ENCODE peak calls at places on chromosomes 12 and 14, in ten cellular contexts. B is nephron progenitor cell, E is GM13976, M is GM12865, G is HCT116, A is neural progenitor cell, N is AG04450, T is progenitor cell of endocrine pancreas, U is fibroblast of pulmonary artery, P is A549. H is an unnamed sample.

GRCh38 chr14:100446572-100446971 is 123.4 kb downstream of the SLC25A47 start:
- DNase-seq in B (no peak), E (no peak), M (no peak), G (no peak), A (peak; percentile 53), N (no peak), T (no peak), U (no peak), P (no peak), H (peak; percentile 52)

GRCh38 chr14:102481791-102482238 is 27.8 kb downstream of the ANKRD9 start:
- DNase-seq in B (no peak), E (no peak), M (no peak), G (peak; percentile 21), A (no peak), N (no peak), T (no peak), U (peak; percentile 26), P (peak; percentile 44), H (no peak)

GRCh38 chr14:67623114-67623513 is 3.4 kb downstream of the ARG2 start:
- DNase-seq in B (no peak), E (no peak), M (no peak), G (no peak), A (no peak), N (no peak), T (no peak), U (peak; percentile 72), P (no peak), H (no peak)

GRCh38 chr12:96194901-96195844 is 998 bp downstream of the ELK3 start:
- DNase-seq in B (peak; percentile 54), E (peak; percentile 81), M (peak; percentile 92), G (peak; percentile 75), A (peak; percentile 56), N (peak; percentile 61), T (no peak), U (peak; percentile 86), P (peak; percentile 71), H (peak; percentile 85)

GRCh38 chr12:112939761-112940357 is 1.6 kb downstream of the OAS3 start:
- DNase-seq in B (no peak), E (peak; percentile 66), M (peak; percentile 47), G (no peak), A (no peak), N (no peak), T (no peak), U (no peak), P (no peak), H (peak; percentile 10)

GRCh38 chr12:47721431-47721973 is 3.8 kb downstream of the ENDOU start:
- DNase-seq in B (no peak), E (no peak), M (no peak), G (no peak), A (no peak), N (no peak), T (no peak), U (no peak), P (no peak), H (peak; percentile 49)

GRCh38 chr14:104819361-104819771 is 18.5 kb downstream of the ZBTB42 start:
- DNase-seq in B (no peak), E (no peak), M (no peak), G (no peak), A (no peak), N (no peak), T (no peak), U (no peak), P (no peak), H (no peak)

GRCh38 chr12:111405856-111406473 is at the start of gene SH2B3:
- DNase-seq in B (no peak), E (no peak), M (no peak), G (no peak), A (no peak), N (no peak), T (no peak), U (no peak), P (peak; percentile 62), H (peak; percentile 89)

GRCh38 chr12:122799635-122800243 is 25.4 kb downstream of the CCDC62 start:
- DNase-seq in B (no peak), E (no peak), M (no peak), G (no peak), A (peak; percentile 38), N (no peak), T (no peak), U (no peak), P (no peak), H (peak; percentile 27)

GRCh38 chr12:79151956-79152355 is 287.4 kb downstream of the SYT1 start:
- DNase-seq in B (no peak), E (no peak), M (no peak), G (no peak), A (no peak), N (peak; percentile 10), T (no peak), U (no peak), P (no peak), H (no peak)

GRCh38 chr12:49109631-49110172 is 945 bp downstream of the LMBR1L start:
- DNase-seq in B (no peak), E (no peak), M (no peak), G (no peak), A (no peak), N (no peak), T (no peak), U (no peak), P (no peak), H (no peak)

GRCh38 chr14:59225281-59225680 is 36.8 kb downstream of the DAAM1 start:
- DNase-seq in B (no peak), E (no peak), M (no peak), G (no peak), A (no peak), N (no peak), T (no peak), U (no peak), P (no peak), H (no peak)

GRCh38 chr14:99729991-99730875 is 46.1 kb downstream of the CYP46A1 start:
- DNase-seq in B (peak; percentile 98), E (peak; percentile 91), M (peak; percentile 47), G (no peak), A (peak; percentile 92), N (no peak), T (peak; percentile 93), U (peak; percentile 35), P (peak; percentile 77), H (peak; percentile 79)

GRCh38 chr12:98123186-98123585 is 392.2 kb upstream of the TMPO start:
- DNase-seq in B (no peak), E (no peak), M (no peak), G (no peak), A (no peak), N (no peak), T (no peak), U (no peak), P (no peak), H (no peak)

DNA sequence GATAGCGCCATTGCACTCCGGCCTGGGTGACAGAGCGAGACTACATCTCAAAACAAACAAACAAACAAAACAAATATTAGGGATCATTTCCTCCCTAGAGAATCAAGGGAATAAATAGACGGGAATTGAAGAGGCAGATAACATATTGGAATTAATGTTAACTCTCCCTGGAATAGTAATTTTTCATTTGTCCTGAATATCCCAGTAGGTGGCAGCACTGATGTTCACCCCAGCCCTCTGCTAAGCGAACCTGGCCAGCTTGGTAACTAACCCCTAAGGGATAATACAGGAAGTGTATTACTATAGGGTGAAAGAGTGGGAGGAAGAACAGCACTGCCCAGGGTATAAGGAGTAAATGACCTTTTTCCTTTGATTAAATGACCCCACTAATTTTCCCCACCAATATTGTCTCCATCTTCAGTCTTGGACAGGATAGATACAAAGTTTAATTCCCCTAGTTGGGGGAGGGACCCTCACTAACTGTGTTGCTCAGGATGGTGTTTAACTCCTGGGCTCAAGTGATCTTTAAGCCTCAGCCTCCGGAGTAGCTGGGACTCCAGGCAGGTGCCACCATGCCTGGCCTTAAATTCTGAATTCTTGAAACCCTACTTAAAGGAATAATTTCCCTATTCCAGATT is 40.5 kb downstream of the SLC2A14 start:
- DNase-seq in B (peak; percentile 21), E (peak; percentile 73), M (peak; percentile 46), G (peak; percentile 32), A (peak; percentile 58), N (peak; percentile 27), T (no peak), U (peak; percentile 75), P (peak; percentile 83), H (peak; percentile 38)
- TF ChIP-seq CTCF in B (peak; percentile 38), E (peak; percentile 37), M (peak; percentile 36), G (peak; percentile 73), A (peak; percentile 69), N (peak; percentile 68), T (peak; percentile 68), U (peak; percentile 74), P (peak; percentile 67), H (peak; percentile 73)

GRCh38 chr12:77152623-77153193 is 87.3 kb upstream of the E2F7 start:
- DNase-seq in B (no peak), E (no peak), M (no peak), G (peak; percentile 22), A (peak; percentile 63), N (peak; percentile 20), T (no peak), U (peak; percentile 76), P (no peak), H (no peak)
- TF ChIP-seq CTCF in B (peak; percentile 47), E (peak; percentile 8), M (peak; percentile 5), G (peak; percentile 51), A (peak; percentile 79), N (peak; percentile 76), T (peak; percentile 65), U (peak; percentile 69), P (peak; percentile 36), H (no peak)

DNA sequence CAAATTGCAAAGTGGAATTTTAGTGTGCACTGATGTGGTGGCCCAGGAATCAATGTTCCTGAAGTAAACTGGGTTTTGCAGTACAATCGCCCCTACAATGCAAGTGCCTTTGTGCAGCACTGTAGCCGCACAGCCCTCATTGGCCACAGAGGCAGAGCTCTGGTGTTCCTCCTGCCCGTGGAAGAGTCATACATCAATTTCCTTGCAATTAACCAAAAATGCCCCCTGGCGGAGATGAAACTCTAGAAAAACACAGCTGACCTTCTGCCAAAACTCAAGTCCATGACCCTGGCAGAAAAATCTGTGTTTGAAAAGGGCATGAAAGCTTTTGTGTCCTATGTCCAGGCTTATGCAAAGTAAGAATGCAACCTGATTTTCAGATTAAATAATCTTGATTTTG is 117.9 kb upstream of the PRB2 start:
- DNase-seq in B (no peak), E (no peak), M (no peak), G (peak; percentile 23), A (no peak), N (no peak), T (no peak), U (peak; percentile 11), P (peak; percentile 24), H (no peak)
- TF ChIP-seq CTCF in B (no peak), E (no peak), M (peak; percentile 8), G (peak; percentile 41), A (peak; percentile 23), N (peak; percentile 30), T (no peak), U (peak; percentile 10), P (no peak), H (no peak)

DNA sequence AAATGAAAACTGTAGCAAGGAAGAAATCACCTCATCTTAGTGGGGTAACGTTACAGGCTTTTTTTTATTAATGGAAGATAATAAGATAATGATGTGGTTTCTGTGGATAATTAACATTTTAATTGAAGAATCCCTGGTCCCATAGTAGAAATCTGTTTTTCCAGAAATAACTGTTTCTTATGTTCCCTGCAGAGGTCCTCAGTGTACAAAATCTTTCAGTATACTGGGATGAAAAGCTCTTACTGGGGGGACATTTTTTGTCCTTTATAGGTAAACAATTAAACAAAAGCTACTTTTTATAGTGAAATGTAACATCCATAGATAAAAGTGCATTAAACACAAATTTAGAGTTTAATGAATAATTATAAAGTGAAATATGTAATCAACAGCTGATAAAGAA is 312.2 kb downstream of the ATXN7L3B start:
- DNase-seq in B (no peak), E (no peak), M (no peak), G (no peak), A (no peak), N (no peak), T (no peak), U (no peak), P (no peak), H (no peak)
- TF ChIP-seq CTCF in B (no peak), E (no peak), M (peak; percentile 1), G (no peak), A (peak; percentile 13), N (peak; percentile 22), T (no peak), U (peak; percentile 2), P (peak; percentile 16), H (no peak)

H was measured in activated CD8-positive, alpha-beta T cell treated with anti-CD3 and anti-CD28 coated beads for 36 hours.